ENCODE peak calls at places on chromosomes 1 and 21, in eight cellular contexts. H, V, Y, Z, I, D, U and R are unnamed samples.

GRCh38 chr1:214281030-214281901 is at the start of gene SMYD2:
- DNase-seq in D (peak; percentile 96), U (peak; percentile 87), I (peak; percentile 84), Y (peak; percentile 59), V (peak; percentile 72), Z (peak; percentile 78), H (peak; percentile 90), R (peak; percentile 71)

GRCh38 chr1:56939209-56939608 is 26.6 kb downstream of the C8B start:
- DNase-seq in V (no peak), H (no peak), U (no peak), Y (no peak), I (no peak), D (no peak), Z (no peak), R (no peak)

GRCh38 chr1:94606471-94606870 is 64.9 kb upstream of the F3 start:
- DNase-seq in I (no peak), Y (no peak), Z (no peak), D (no peak), V (no peak), U (no peak), H (peak; percentile 47), R (no peak)

GRCh38 chr1:84972377-84972987 is 24.4 kb downstream of the MCOLN2 start:
- DNase-seq in U (no peak), I (no peak), Y (no peak), H (no peak), D (no peak), V (no peak), Z (no peak), R (no peak)

GRCh38 chr1:13675222-13675621 is 24.8 kb upstream of the PRDM2 start:
- DNase-seq in Y (no peak), U (no peak), H (no peak), I (no peak), D (no peak), Z (no peak), V (no peak), R (no peak)

GRCh38 chr1:227947425-227947677 is 381 bp downstream of the WNT9A start:
- DNase-seq in D (no peak), H (no peak), U (peak; percentile 64), V (peak; percentile 22), Y (no peak), Z (no peak), I (no peak), R (no peak)

GRCh38 chr1:16070640-16071355 is 2.7 kb downstream of the FAM131C start:
- DNase-seq in H (no peak), V (no peak), I (no peak), U (no peak), D (no peak), Y (no peak), Z (peak; percentile 25), R (no peak)

GRCh38 chr1:201194046-201194445 is 3.4 kb downstream of the IGFN1 start:
- DNase-seq in D (no peak), I (no peak), V (no peak), Z (no peak), H (no peak), Y (no peak), U (no peak), R (no peak)

GRCh38 chr1:163170975-163171676 is 31.6 kb downstream of the RGS5 start:
- DNase-seq in U (no peak), V (no peak), D (peak; percentile 21), I (no peak), Y (no peak), H (no peak), Z (no peak), R (peak; percentile 65)

GRCh38 chr1:34885405-34886247 is 26.1 kb upstream of the SMIM12 start:
- DNase-seq in V (peak; percentile 73), Y (no peak), Z (peak; percentile 37), D (peak; percentile 83), I (no peak), U (peak; percentile 64), H (peak; percentile 94), R (peak; percentile 64)

GRCh38 chr1:15949453-15950245 is 26.3 kb downstream of the ZBTB17 start:
- DNase-seq in V (peak; percentile 73), D (peak; percentile 96), H (peak; percentile 86), I (peak; percentile 47), Z (peak; percentile 89), U (peak; percentile 94), Y (peak; percentile 94), R (peak; percentile 56)

GRCh38 chr1:104856091-104856490 is 1106.4 kb downstream of the AMY1C start:
- DNase-seq in Y (no peak), V (no peak), U (no peak), I (no peak), H (no peak), Z (no peak), D (no peak), R (no peak)

GRCh38 chr21:34808569-34809204 is 139.9 kb downstream of the CLIC6 start:
- DNase-seq in H (no peak), Y (no peak), I (no peak), U (no peak), Z (no peak), V (no peak), D (no peak), R (peak; percentile 62)

GRCh38 chr1:150876111-150876434 is 326 bp downstream of the ARNT start:
- DNase-seq in D (no peak), Z (no peak), I (peak; percentile 82), H (no peak), Y (no peak), V (no peak), U (no peak), R (peak; percentile 84)

GRCh38 chr1:53306168-53306567 is 21.7 kb downstream of the LRP8 start:
- DNase-seq in Z (no peak), Y (no peak), I (no peak), D (no peak), U (no peak), V (no peak), H (no peak), R (no peak)

GRCh38 chr1:205283270-205284147 is 38.0 kb downstream of the NUAK2 start:
- DNase-seq in Z (no peak), H (no peak), U (no peak), I (no peak), Y (no peak), V (no peak), D (no peak), R (no peak)

GRCh38 chr1:205286335-205286950 is 35.1 kb downstream of the NUAK2 start:
- DNase-seq in I (no peak), D (no peak), Z (no peak), V (no peak), U (no peak), Y (no peak), H (no peak), R (no peak)

GRCh38 chr1:205285391-205286101 is 36.0 kb downstream of the NUAK2 start:
- DNase-seq in I (no peak), Y (peak; percentile 49), V (no peak), H (no peak), D (no peak), Z (no peak), U (no peak), R (peak; percentile 53)

GRCh38 chr1:205287076-205287475 is 34.5 kb downstream of the NUAK2 start:
- DNase-seq in V (no peak), D (no peak), H (no peak), Z (no peak), U (no peak), Y (no peak), I (no peak), R (no peak)

GRCh38 chr1:205284420-205285144 is 37.0 kb downstream of the NUAK2 start:
- DNase-seq in V (peak; percentile 75), Y (peak; percentile 97), H (peak; percentile 99), I (peak; percentile 87), Z (peak; percentile 56), U (peak; percentile 95), D (peak; percentile 92), R (peak; percentile 98)
- H3K4me1 ChIP-seq in V (peaks cover 17% of the 10 kb centered on the region), Y (peaks cover 15% of the 10 kb centered on the region), H (peaks cover 25% of the 10 kb centered on the region), I (peaks cover 12% of the 10 kb centered on the region), Z (no peaks in the 10 kb centered on the region), U (peaks cover 19% of the 10 kb centered on the region), D (peaks cover 14% of the 10 kb centered on the region), R (peaks cover 16% of the 10 kb centered on the region)

GRCh38 chr21:30408782-30409494 is 13.1 kb downstream of the KRTAP13-1 start:
- DNase-seq in Z (peak; percentile 90), D (peak; percentile 9), U (no peak), I (peak; percentile 81), V (peak; percentile 65), Y (peak; percentile 23), H (peak; percentile 97), R (peak; percentile 72)
- TF ChIP-seq CTCF in Z (no peak), D (peak; percentile 39), U (no peak), I (peak; percentile 89), V (peak; percentile 51), Y (no peak), H (peak; percentile 86), R (peak; percentile 41)

DNA sequence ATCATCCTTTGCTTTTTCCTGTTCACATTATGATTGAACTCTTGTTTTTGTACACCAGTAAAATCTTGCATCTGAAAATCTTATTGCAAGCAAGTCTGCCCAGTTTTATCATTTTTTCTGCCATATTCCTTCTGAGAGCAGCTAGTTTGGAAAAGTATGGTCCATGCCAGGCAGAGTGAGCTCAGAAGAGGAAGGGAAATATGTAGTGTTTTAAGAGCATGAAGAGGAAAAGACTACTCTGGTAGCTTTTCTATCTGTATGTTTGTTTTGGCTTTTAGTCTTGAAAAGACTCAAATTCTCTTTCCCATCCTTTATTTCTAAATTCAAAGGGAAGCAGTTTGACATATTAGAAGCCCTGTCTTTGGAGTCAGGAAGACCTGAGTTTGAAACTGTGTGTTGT is 125.8 kb downstream of the NFIA start:
- DNase-seq in I (no peak), U (no peak), Z (no peak), Y (no peak), D (no peak), V (no peak), H (no peak), R (no peak)
- H3K4me1 ChIP-seq in I (no peaks in the 10 kb centered on the region), U (peaks cover 33% of the 10 kb centered on the region), Z (no peaks in the 10 kb centered on the region), Y (no peaks in the 10 kb centered on the region), D (no peaks in the 10 kb centered on the region), V (no peaks in the 10 kb centered on the region), H (no peaks in the 10 kb centered on the region), R (no peaks in the 10 kb centered on the region)

GRCh38 chr1:161766102-161766981 is at the start of gene ATF6:
- DNase-seq in V (peak; percentile 90), I (peak; percentile 82), H (peak; percentile 88), U (peak; percentile 94), Y (peak; percentile 88), D (peak; percentile 73), Z (peak; percentile 86), R (peak; percentile 87)

GRCh38 chr1:161768986-161769672 is 3.0 kb downstream of the ATF6 start:
- DNase-seq in U (no peak), Y (no peak), D (no peak), V (no peak), I (no peak), Z (no peak), H (no peak), R (no peak)

GRCh38 chr1:161768461-161768860 is 2.3 kb downstream of the ATF6 start:
- DNase-seq in V (no peak), U (no peak), Z (no peak), Y (no peak), D (no peak), H (no peak), I (no peak), R (no peak)

DNA sequence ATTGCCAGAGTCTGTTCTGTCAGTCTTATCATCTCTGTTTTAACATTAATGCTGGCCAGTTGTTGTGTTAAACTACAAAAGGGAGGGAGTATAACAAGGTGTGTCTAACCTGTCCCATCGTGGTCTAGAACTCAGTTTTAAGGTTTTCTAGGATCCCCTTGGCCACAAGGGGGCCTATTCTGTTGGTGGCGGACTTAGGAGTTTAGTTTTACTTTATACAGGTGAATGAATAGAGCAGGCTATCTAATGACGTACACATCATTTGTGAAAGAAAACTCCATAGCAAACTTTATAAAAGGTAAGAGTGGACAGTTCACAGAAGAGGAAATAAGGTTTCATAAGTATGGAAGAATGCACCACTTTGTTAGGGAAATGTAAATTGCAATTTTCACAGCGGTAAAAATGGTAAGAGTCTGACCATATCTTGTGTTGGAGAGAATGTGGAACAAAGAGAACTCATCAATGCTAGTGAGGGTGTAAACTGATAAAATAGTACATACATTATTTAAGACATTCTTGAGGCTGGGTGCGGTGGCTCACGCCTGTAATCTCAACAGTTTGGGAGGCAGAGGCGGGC is 2.5 kb upstream of the ATF6 start:
- DNase-seq in H (peak; percentile 73), V (peak; percentile 36), I (peak; percentile 28), Z (no peak), U (no peak), D (peak; percentile 42), Y (no peak), R (peak; percentile 35)
- TF ChIP-seq CTCF in H (peak; percentile 83), V (peak; percentile 52), I (peak; percentile 82), Z (no peak), U (peak; percentile 23), D (peak; percentile 72), Y (peak; percentile 14), R (peak; percentile 54)